ENCODE peak calls at places on chromosomes 5 and 9, in six cellular contexts. J, T, S, X, O and V are unnamed samples.

GRCh38 chr9:115691097-115691496 is 462.5 kb upstream of the PAPPA start:
- DNase-seq in S (peak), T (no peak), J (no peak), O (peak), X (peak), V (no peak)

GRCh38 chr5:132069561-132069960 is 4.0 kb upstream of the CSF2 start:
- DNase-seq in O (no peak), J (no peak), X (no peak), T (peak), S (no peak), V (no peak)

GRCh38 chr9:97382099-97382718 is 29.7 kb upstream of the TDRD7 start:
- DNase-seq in J (no peak), S (no peak), X (no peak), O (no peak), T (no peak), V (no peak)

GRCh38 chr5:119273391-119273839 is 82.4 kb upstream of the TNFAIP8 start:
- DNase-seq in T (no peak), X (no peak), S (peak), J (no peak), O (no peak), V (no peak)

GRCh38 chr9:112623198-112623597 is 94.7 kb downstream of the INIP start:
- DNase-seq in T (no peak), X (no peak), S (no peak), O (no peak), J (no peak), V (no peak)

GRCh38 chr5:143008809-143009521 is 238.8 kb downstream of the ARHGAP26 start:
- DNase-seq in S (peak), O (peak), J (no peak), T (no peak), X (peak), V (no peak)

GRCh38 chr5:54296386-54296785 is 14.0 kb downstream of the ARL15 start:
- DNase-seq in S (no peak), X (no peak), T (no peak), O (no peak), J (peak), V (no peak)

GRCh38 chr9:122468735-122469134 is 9.0 kb downstream of the OR1J1 start:
- DNase-seq in X (peak), S (no peak), T (no peak), O (peak), J (no peak), V (no peak)

GRCh38 chr5:98907951-98908350 is 20.9 kb downstream of the CHD1 start:
- DNase-seq in O (no peak), J (no peak), S (no peak), X (no peak), T (no peak), V (no peak)

GRCh38 chr5:73821003-73821402 is 195.0 kb downstream of the ARHGEF28 start:
- DNase-seq in J (no peak), O (no peak), S (no peak), T (no peak), X (no peak), V (no peak)

GRCh38 chr9:11893331-11893730 is 799.9 kb upstream of the TYRP1 start:
- DNase-seq in J (no peak), S (no peak), X (no peak), T (no peak), O (no peak), V (no peak)

GRCh38 chr9:135618866-135619598 is 20.3 kb downstream of the GLT6D1 start:
- DNase-seq in O (no peak), J (no peak), T (no peak), S (no peak), X (no peak), V (no peak)

GRCh38 chr5:55904152-55904551 is 53.0 kb downstream of the IL31RA start:
- DNase-seq in T (peak), O (peak), S (peak), X (no peak), J (no peak), V (no peak)

GRCh38 chr5:45694255-45694834 is 1.8 kb downstream of the HCN1 start:
- DNase-seq in X (no peak), S (peak), T (no peak), J (no peak), O (peak), V (no peak)

GRCh38 chr5:620586-621180 is 8.5 kb downstream of the CEP72 start:
- DNase-seq in S (no peak), O (no peak), X (no peak), J (no peak), T (peak), V (no peak)

GRCh38 chr5:168312606-168313297 is 21.3 kb downstream of the WWC1 start:
- DNase-seq in X (no peak), S (peak), O (peak), J (no peak), T (no peak), V (no peak)

GRCh38 chr5:34928267-34928666 is 1.1 kb upstream of the DNAJC21 start:
- DNase-seq in S (no peak), T (no peak), J (no peak), X (no peak), O (no peak), V (no peak)

GRCh38 chr5:150396247-150396646 is 16.5 kb downstream of the CD74 start:
- DNase-seq in O (no peak), J (no peak), T (peak), X (no peak), S (no peak), V (no peak)

GRCh38 chr9:128011071-128011817 is 30.5 kb upstream of the EEIG1 start:
- DNase-seq in J (no peak), O (no peak), S (no peak), X (no peak), T (no peak), V (no peak)

GRCh38 chr5:149289307-149289706 is 17.6 kb downstream of the AFAP1L1 start:
- DNase-seq in O (no peak), T (no peak), J (no peak), S (no peak), X (no peak), V (no peak)

GRCh38 chr9:113228130-113228665 is 6.9 kb downstream of the SLC31A1 start:
- DNase-seq in J (no peak), S (no peak), O (no peak), X (no peak), T (no peak), V (no peak)

GRCh38 chr9:127767909-127768331 is 10.5 kb downstream of the SH2D3C start:
- DNase-seq in O (peak), J (no peak), X (no peak), T (no peak), S (no peak), V (no peak)

GRCh38 chr9:69170231-69170630 is 3.8 kb upstream of the TJP2 start:
- DNase-seq in X (no peak), O (no peak), S (no peak), J (no peak), T (no peak), V (no peak)

GRCh38 chr5:43019615-43020293 is 20.4 kb downstream of the ANXA2R start:
- DNase-seq in S (no peak), X (no peak), O (peak), T (peak), J (peak), V (peak)

GRCh38 chr5:1137567-1138444 is 25.9 kb upstream of the SLC12A7 start:
- DNase-seq in O (no peak), X (no peak), S (no peak), T (peak), J (no peak), V (no peak)

GRCh38 chr5:16600949-16601348 is 15.8 kb downstream of the RETREG1 start:
- DNase-seq in O (no peak), T (no peak), S (no peak), X (no peak), J (no peak), V (no peak)

GRCh38 chr5:60248900-60249299 is 355.4 kb upstream of the PDE4D start:
- DNase-seq in X (no peak), S (no peak), T (peak), J (no peak), O (no peak), V (no peak)

GRCh38 chr9:116084497-116084896 is 69.1 kb upstream of the PAPPA start:
- DNase-seq in J (no peak), S (no peak), T (no peak), X (no peak), O (no peak), V (no peak)

GRCh38 chr9:32398207-32398606 is 13.8 kb downstream of the ACO1 start:
- DNase-seq in S (peak), O (peak), T (no peak), X (no peak), J (no peak), V (no peak)

GRCh38 chr5:67206381-67207328 is 10.1 kb upstream of the CD180 start:
- DNase-seq in X (no peak), S (peak), T (no peak), O (no peak), J (no peak), V (no peak)

GRCh38 chr9:89007568-89007967 is 16.3 kb downstream of the S1PR3 start:
- DNase-seq in X (no peak), J (no peak), O (no peak), S (no peak), T (no peak), V (no peak)

GRCh38 chr5:159764283-159764927 is 151.9 kb upstream of the ADRA1B start:
- DNase-seq in S (peak), O (peak), T (no peak), J (no peak), X (peak), V (no peak)

GRCh38 chr9:135103001-135103446 is 15.6 kb downstream of the OLFM1 start:
- DNase-seq in J (no peak), O (no peak), S (no peak), T (peak), X (no peak), V (no peak)

GRCh38 chr5:176545737-176546509 is 3.2 kb upstream of the CDHR2 start:
- DNase-seq in X (no peak), O (no peak), J (no peak), T (no peak), S (peak), V (no peak)

GRCh38 chr5:159105318-159106053 is 5.8 kb upstream of the EBF1 start:
- DNase-seq in J (no peak), S (no peak), T (no peak), O (no peak), X (no peak), V (no peak)

GRCh38 chr5:68224561-68225187 is 9.1 kb downstream of the PIK3R1 start:
- DNase-seq in O (no peak), J (no peak), S (no peak), T (no peak), X (peak), V (no peak)

GRCh38 chr5:172801184-172801671 is 30.2 kb upstream of the DUSP1 start:
- DNase-seq in T (no peak), X (peak), S (peak), J (no peak), O (peak), V (no peak)

GRCh38 chr9:80188579-80188978 is 616.8 kb downstream of the TLE4 start:
- DNase-seq in S (no peak), T (no peak), O (no peak), J (no peak), X (no peak), V (no peak)

GRCh38 chr9:99222416-99223280 is 566 bp downstream of the SEC61B start:
- DNase-seq in T (no peak), S (no peak), J (no peak), O (peak), X (no peak), V (no peak)